ENCODE peak calls at places on chromosomes 1 and 21, in ten cellular contexts. V is PC-3; K is HFFc6; R is MM.1S; D is ovary; U is astrocyte of the cerebellum; F is GM13976; A is CD4-positive, alpha-beta T cell; P is psoas muscle; G is WTC11. W is an unnamed sample.

GRCh38 chr1:155003766-155004351 is 1.3 kb downstream of the ZBTB7B start:
- DNase-seq in K (peak; percentile 33), A (no peak), R (peak; percentile 33), G (peak; percentile 70), D (peak; percentile 81), P (peak; percentile 91), F (peak; percentile 71), U (no peak), V (peak; percentile 59), W (no peak)

GRCh38 chr1:2506901-2507565 is 19.4 kb downstream of the PANK4 start:
- DNase-seq in P (no peak), G (no peak), R (no peak), V (no peak), U (no peak), A (no peak), D (no peak), K (no peak), F (no peak), W (no peak)

GRCh38 chr1:151839457-151840409 is at the start of gene C2CD4D:
- DNase-seq in V (peak; percentile 91), F (peak; percentile 85), K (no peak), U (no peak), R (peak; percentile 88), G (peak; percentile 82), P (no peak), A (peak; percentile 58), D (no peak), W (peak; percentile 38)

GRCh38 chr1:32539584-32540571 is 651 bp downstream of the ZBTB8A start:
- DNase-seq in V (peak; percentile 50), U (peak; percentile 11), K (peak; percentile 9), R (peak; percentile 49), P (peak; percentile 56), A (no peak), G (peak; percentile 54), F (peak; percentile 74), D (peak; percentile 62), W (no peak)

GRCh38 chr1:18955442-18956188 is 861 bp downstream of the IFFO2 start:
- DNase-seq in R (peak; percentile 51), F (peak; percentile 57), G (peak; percentile 69), A (peak; percentile 42), U (no peak), P (peak; percentile 74), V (peak; percentile 39), D (peak; percentile 70), K (no peak), W (no peak)

GRCh38 chr1:67560580-67561285 is 124.3 kb upstream of the GADD45A start:
- DNase-seq in P (no peak), R (no peak), F (no peak), V (peak; percentile 40), A (no peak), G (no peak), K (no peak), U (no peak), D (no peak), W (no peak)

GRCh38 chr1:81679972-81680371 is 120.8 kb upstream of the ADGRL2 start:
- DNase-seq in V (peak; percentile 28), G (no peak), F (no peak), A (no peak), U (no peak), K (peak; percentile 17), P (no peak), R (no peak), D (peak; percentile 43), W (no peak)

GRCh38 chr1:60541831-60542532 is 468.4 kb upstream of the C1orf87 start:
- DNase-seq in F (no peak), K (no peak), R (no peak), V (no peak), A (no peak), G (no peak), U (no peak), P (no peak), D (no peak), W (no peak)

GRCh38 chr21:16241500-16241963 is 511.8 kb downstream of the USP25 start:
- DNase-seq in P (no peak), R (no peak), F (no peak), D (no peak), A (no peak), V (no peak), U (no peak), G (peak; percentile 28), K (no peak), W (no peak)

GRCh38 chr1:2555634-2556276 is 416 bp upstream of the TNFRSF14 start:
- DNase-seq in R (peak; percentile 48), F (peak; percentile 81), U (no peak), K (peak; percentile 41), A (peak; percentile 47), P (peak; percentile 87), D (peak; percentile 83), G (no peak), V (peak; percentile 23), W (peak; percentile 89)

GRCh38 chr1:40815420-40815819 is 31.8 kb downstream of the KCNQ4 start:
- DNase-seq in D (no peak), V (no peak), F (no peak), R (no peak), P (no peak), A (no peak), U (no peak), K (no peak), G (no peak), W (no peak)

GRCh38 chr1:39158330-39159086 is 46.0 kb upstream of the MACF1 start:
- DNase-seq in V (peak; percentile 91), G (peak; percentile 45), D (no peak), R (no peak), P (no peak), U (peak; percentile 69), F (no peak), K (no peak), A (no peak), W (no peak)

GRCh38 chr1:238953448-238953847 is 432.9 kb upstream of the CHRM3 start:
- DNase-seq in K (no peak), G (no peak), D (no peak), P (no peak), U (no peak), V (peak; percentile 32), A (no peak), R (no peak), F (no peak), W (no peak)

DNA sequence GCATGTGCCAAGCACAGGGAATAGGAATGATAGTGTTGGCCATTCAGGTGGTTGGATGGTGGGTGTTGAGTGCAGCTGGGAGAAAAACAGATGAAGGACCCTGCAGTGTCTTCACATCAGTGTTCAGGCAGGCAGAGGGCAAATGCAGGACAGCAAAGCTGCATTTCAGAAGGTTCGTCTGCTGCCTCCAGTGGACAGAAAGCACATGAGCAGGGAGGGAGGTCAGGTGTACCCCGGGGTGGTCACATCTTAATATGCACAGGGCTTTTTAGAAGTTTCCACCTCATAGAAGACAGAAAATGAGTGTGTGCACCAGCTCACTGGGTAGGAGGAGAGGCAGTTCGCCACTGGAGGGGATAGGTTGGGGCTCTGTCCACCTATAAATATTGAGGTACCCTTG is 184.9 kb downstream of the SLC35F3 start:
- DNase-seq in F (no peak), D (no peak), A (no peak), U (no peak), G (peak; percentile 46), R (no peak), K (no peak), V (no peak), P (no peak), W (no peak)
- TF ChIP-seq CTCF in F (no peak), D (no peak), A (no peak), U (peak; percentile 21), G (peak; percentile 30), R (peak; percentile 18), K (no peak), V (peak; percentile 38), P (no peak), W (no peak)

DNA sequence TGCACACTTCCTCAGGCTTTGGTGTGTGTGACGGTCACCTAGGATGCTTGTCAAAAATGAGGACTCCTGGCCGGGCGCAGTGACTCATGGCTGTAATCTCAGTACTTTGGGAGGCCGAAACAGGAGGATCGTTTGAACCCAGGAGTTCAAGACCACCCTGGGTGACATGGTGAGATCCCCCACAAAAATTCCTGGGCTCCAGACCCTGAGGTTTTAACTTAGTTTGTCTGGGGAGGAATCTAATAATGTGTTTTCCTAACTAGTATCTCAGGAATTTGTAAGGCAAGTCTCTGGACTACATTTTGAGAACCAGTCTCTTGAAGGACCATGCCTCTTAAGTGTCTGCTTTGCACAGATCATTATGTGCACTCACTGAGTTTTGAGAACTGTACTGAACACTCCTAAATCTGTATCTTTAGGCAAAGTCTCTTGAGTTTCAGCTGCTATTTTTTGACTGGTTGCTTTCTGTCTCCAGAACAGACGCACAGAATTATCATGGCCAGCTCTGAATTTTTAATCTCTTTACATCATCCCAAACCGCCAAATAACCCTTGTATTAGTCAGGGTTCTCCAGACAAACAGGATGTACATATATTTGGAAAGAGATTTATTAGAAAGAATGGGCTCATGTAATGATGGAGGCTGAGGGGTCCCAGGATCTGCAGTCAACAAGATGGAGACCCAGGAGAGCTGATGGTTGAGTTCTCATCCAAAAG is 45.5 kb upstream of the VANGL1 start:
- DNase-seq in D (no peak), V (peak; percentile 68), U (no peak), P (no peak), G (no peak), F (no peak), K (peak; percentile 41), R (no peak), A (no peak), W (no peak)
- TF ChIP-seq CTCF in D (no peak), V (peak; percentile 9), U (no peak), P (no peak), G (no peak), F (no peak), K (peak; percentile 62), R (no peak), A (peak; percentile 13), W (no peak)

GRCh38 chr1:51058863-51059262 is 43.2 kb upstream of the C1orf185 start:
- DNase-seq in U (no peak), D (no peak), A (no peak), R (no peak), G (peak; percentile 30), F (peak; percentile 32), V (peak; percentile 56), K (peak; percentile 50), P (no peak), W (no peak)
- TF ChIP-seq CTCF in U (peak; percentile 33), D (no peak), A (no peak), R (peak; percentile 34), G (no peak), F (peak; percentile 26), V (peak; percentile 63), K (peak; percentile 72), P (no peak), W (no peak)

GRCh38 chr21:26845066-26845749 is at the start of gene ADAMTS1:
- DNase-seq in V (peak; percentile 76), A (no peak), K (peak; percentile 94), D (peak; percentile 98), F (peak; percentile 43), R (peak; percentile 45), P (peak; percentile 97), U (peak; percentile 68), G (peak; percentile 88), W (peak; percentile 93)

GRCh38 chr21:26842976-26843911 is 2.0 kb downstream of the ADAMTS1 start:
- DNase-seq in P (peak; percentile 96), K (peak; percentile 96), U (peak; percentile 95), A (no peak), F (no peak), D (peak; percentile 96), R (peak; percentile 49), V (peak; percentile 96), G (peak; percentile 81), W (peak; percentile 93)

GRCh38 chr21:26843912-26844257 is 1.3 kb downstream of the ADAMTS1 start:
- DNase-seq in R (peak; percentile 11), G (no peak), F (no peak), U (peak; percentile 79), A (no peak), D (no peak), V (peak; percentile 55), K (peak; percentile 76), P (no peak), W (no peak)

GRCh38 chr21:26845750-26846035 is 484 bp upstream of the ADAMTS1 start:
- DNase-seq in G (no peak), R (no peak), U (no peak), K (no peak), P (no peak), F (no peak), D (no peak), V (no peak), A (no peak), W (peak; percentile 22)

GRCh38 chr21:26844258-26845065 is 747 bp downstream of the ADAMTS1 start:
- DNase-seq in K (peak; percentile 52), P (peak; percentile 84), F (no peak), A (no peak), R (peak; percentile 45), U (no peak), V (peak; percentile 33), D (peak; percentile 81), G (peak; percentile 49), W (peak; percentile 21)
- TF ChIP-seq CTCF in K (peak; percentile 2), P (no peak), F (no peak), A (no peak), R (peak; percentile 3), U (no peak), V (no peak), D (no peak), G (no peak), W (no peak)

W was measured in tibial nerve.